ENCODE peak calls at places on chromosomes 3 and 15, in eight cellular contexts. P is dorsolateral prefrontal cortex, I is neural progenitor cell, Z is HepG2, R is gastrocnemius medialis, L is uterus, N is lower lobe of right lung, V is right atrium auricular region. Y is an unnamed sample.

GRCh38 chr15:23420806-23421575 is 26.1 kb downstream of the GOLGA6L2 start:
- DNase-seq in Z (no peak), V (no peak), L (no peak), P (no peak), I (no peak), R (no peak), N (no peak), Y (no peak)

GRCh38 chr3:65268411-65268810 is 580.6 kb upstream of the ADAMTS9 start:
- DNase-seq in Z (no peak), L (no peak), V (no peak), P (no peak), I (no peak), R (no peak), N (no peak), Y (no peak)

GRCh38 chr15:46879067-46879770 is 838.1 kb upstream of the SEMA6D start:
- DNase-seq in Z (no peak), L (no peak), N (no peak), I (no peak), R (no peak), P (no peak), V (no peak), Y (no peak)

GRCh38 chr3:57803647-57804081 is 47.6 kb downstream of the SLMAP start:
- DNase-seq in N (no peak), P (no peak), R (no peak), V (no peak), L (peak), I (peak), Z (no peak), Y (no peak)

GRCh38 chr3:5035692-5036535 is 56.7 kb downstream of the BHLHE40 start:
- DNase-seq in I (no peak), Z (no peak), R (no peak), N (no peak), L (no peak), V (no peak), P (no peak), Y (no peak)

GRCh38 chr15:82999905-83000671 is 11.4 kb downstream of the C15orf40 start:
- DNase-seq in N (no peak), P (no peak), V (no peak), Z (peak), L (no peak), I (peak), R (no peak), Y (no peak)

GRCh38 chr3:171328419-171329082 is 131.7 kb downstream of the TNIK start:
- DNase-seq in P (no peak), I (peak), L (no peak), R (no peak), Z (peak), N (peak), V (peak), Y (no peak)

GRCh38 chr15:34693053-34693744 is 61.6 kb downstream of the GJD2 start:
- DNase-seq in P (no peak), R (no peak), V (no peak), Z (no peak), I (no peak), L (no peak), N (no peak), Y (no peak)

GRCh38 chr3:61663728-61664492 is 102.5 kb downstream of the PTPRG start:
- DNase-seq in R (no peak), L (no peak), V (no peak), Z (no peak), P (no peak), N (no peak), I (peak), Y (no peak)

GRCh38 chr3:18301781-18302180 is 123.4 kb downstream of the SATB1 start:
- DNase-seq in Z (no peak), P (no peak), I (no peak), L (no peak), R (no peak), N (no peak), V (no peak), Y (no peak)

GRCh38 chr3:170808041-170808440 is 62.0 kb downstream of the RPL22L1 start:
- DNase-seq in L (no peak), R (no peak), P (no peak), V (no peak), I (no peak), N (no peak), Z (no peak), Y (no peak)

GRCh38 chr3:179076243-179077027 is 4.8 kb upstream of the ZMAT3 start:
- DNase-seq in V (no peak), P (no peak), Z (no peak), R (no peak), L (no peak), N (no peak), I (no peak), Y (no peak)

GRCh38 chr3:28252016-28252415 is 10.6 kb downstream of the CMC1 start:
- DNase-seq in L (no peak), V (no peak), P (no peak), R (no peak), Z (no peak), I (no peak), N (no peak), Y (no peak)

GRCh38 chr3:2856062-2856792 is 253.9 kb downstream of the IL5RA start:
- DNase-seq in I (peak), L (no peak), Z (no peak), P (no peak), N (no peak), R (no peak), V (no peak), Y (no peak)

GRCh38 chr3:9866639-9867038 is 13.4 kb downstream of the CIDEC start:
- DNase-seq in R (peak), I (no peak), Z (no peak), V (no peak), L (peak), P (no peak), N (peak), Y (peak)

GRCh38 chr3:4351164-4351855 is 48.1 kb downstream of the SETMAR start:
- DNase-seq in V (no peak), L (no peak), R (no peak), I (no peak), P (no peak), Z (no peak), N (no peak), Y (no peak)

GRCh38 chr3:172034786-172035685 is 4.3 kb upstream of the FNDC3B start:
- DNase-seq in R (no peak), I (peak), L (no peak), P (no peak), N (no peak), Z (no peak), V (no peak), Y (no peak)

GRCh38 chr15:23954931-23955330 is 267.8 kb upstream of the NDN start:
- DNase-seq in P (no peak), N (no peak), V (no peak), Z (no peak), R (no peak), I (no peak), L (no peak), Y (no peak)

GRCh38 chr3:61894988-61895935 is 333.9 kb downstream of the PTPRG start:
- DNase-seq in I (no peak), R (peak), Z (peak), N (no peak), V (peak), P (no peak), L (peak), Y (peak)

GRCh38 chr3:182738583-182739514 is 54.5 kb upstream of the ATP11B start:
- DNase-seq in N (no peak), R (no peak), I (no peak), Z (no peak), L (no peak), P (no peak), V (peak), Y (no peak)

GRCh38 chr3:24278526-24278925 is 216.1 kb downstream of the THRB start:
- DNase-seq in L (no peak), V (no peak), R (no peak), Z (no peak), P (no peak), N (no peak), I (no peak), Y (no peak)

GRCh38 chr15:41698779-41699178 is 38.6 kb downstream of the MGA start:
- DNase-seq in R (no peak), P (no peak), I (no peak), L (no peak), Z (no peak), N (no peak), V (no peak), Y (no peak)

GRCh38 chr15:57253082-57253481 is 123.2 kb upstream of the CGNL1 start:
- DNase-seq in P (no peak), L (no peak), V (no peak), I (no peak), R (no peak), N (no peak), Z (no peak), Y (no peak)

GRCh38 chr15:34993877-34994276 is 5.8 kb upstream of the ZNF770 start:
- DNase-seq in P (no peak), V (no peak), Z (no peak), L (no peak), I (no peak), R (no peak), N (no peak), Y (no peak)

GRCh38 chr15:55791576-55792400 is 48.8 kb upstream of the PRTG start:
- DNase-seq in P (no peak), N (peak), L (no peak), I (no peak), Z (no peak), R (no peak), V (no peak), Y (no peak)

GRCh38 chr3:156407617-156408225 is 147.2 kb downstream of the SSR3 start:
- DNase-seq in P (no peak), L (no peak), R (no peak), V (no peak), Z (no peak), I (no peak), N (no peak), Y (no peak)

GRCh38 chr3:28859897-28860296 is 421.0 kb upstream of the RBMS3 start:
- DNase-seq in V (no peak), N (no peak), L (no peak), P (no peak), Z (no peak), R (no peak), I (no peak), Y (no peak)

GRCh38 chr3:57852896-57853295 is 96.8 kb downstream of the SLMAP start:
- DNase-seq in R (no peak), P (no peak), Z (peak), N (no peak), L (no peak), V (no peak), I (no peak), Y (no peak)

GRCh38 chr3:73999501-73999900 is 374.8 kb upstream of the PDZRN3 start:
- DNase-seq in N (no peak), R (no peak), I (no peak), V (no peak), P (no peak), L (no peak), Z (no peak), Y (no peak)

GRCh38 chr15:87871130-87871737 is 385.3 kb downstream of the NTRK3 start:
- DNase-seq in R (no peak), Z (no peak), N (no peak), V (no peak), P (no peak), L (no peak), I (no peak), Y (no peak)

GRCh38 chr3:62164746-62165145 is 208.6 kb downstream of the FEZF2 start:
- DNase-seq in V (no peak), Z (no peak), L (no peak), I (no peak), R (no peak), N (no peak), P (no peak), Y (no peak)

GRCh38 chr15:71591057-71591456 is 219.3 kb upstream of the NR2E3 start:
- DNase-seq in L (no peak), V (no peak), N (no peak), P (no peak), Z (no peak), R (no peak), I (no peak), Y (no peak)

GRCh38 chr3:98013428-98014349 is 21.4 kb downstream of the GABRR3 start:
- DNase-seq in P (no peak), L (no peak), N (no peak), V (no peak), I (no peak), Z (no peak), R (no peak), Y (no peak)

GRCh38 chr15:74958908-74959642 is 2.5 kb upstream of the RPP25 start:
- DNase-seq in Z (no peak), N (no peak), R (no peak), L (no peak), P (no peak), V (no peak), I (peak), Y (no peak)

GRCh38 chr3:149648525-149648924 is 9.3 kb downstream of the WWTR1 start:
- DNase-seq in N (no peak), L (no peak), P (no peak), R (no peak), I (no peak), Z (no peak), V (no peak), Y (no peak)

GRCh38 chr3:138888569-138888968 is 53.8 kb upstream of the PIK3CB start:
- DNase-seq in Z (no peak), I (no peak), V (no peak), P (no peak), L (no peak), R (no peak), N (no peak), Y (no peak)

GRCh38 chr15:29570121-29570930 is 251.9 kb downstream of the TJP1 start:
- DNase-seq in I (peak), P (peak), N (no peak), L (no peak), Z (no peak), R (no peak), V (no peak), Y (no peak)

GRCh38 chr3:71304684-71305083 is 278.8 kb downstream of the FOXP1 start:
- DNase-seq in R (no peak), L (peak), I (no peak), V (no peak), N (no peak), Z (peak), P (no peak), Y (no peak)
- TF ChIP-seq CTCF in R (no peak), L (peak), I (peak), V (peak), N (no peak), Z (peak), P (peak), Y (no peak)

GRCh38 chr3:113173102-113173501 is 38.3 kb upstream of the BOC start:
- DNase-seq in R (no peak), P (no peak), V (no peak), I (no peak), L (no peak), N (no peak), Z (no peak), Y (no peak)
- TF ChIP-seq CTCF in R (no peak), P (no peak), V (no peak), I (no peak), L (no peak), N (no peak), Z (no peak), Y (no peak)

GRCh38 chr3:31533169-31533870 is 595 bp downstream of the STT3B start:
- DNase-seq in Z (peak), N (peak), P (peak), L (peak), V (no peak), R (peak), I (peak), Y (no peak)
- TF ChIP-seq CTCF in Z (peak), N (no peak), P (no peak), L (no peak), V (no peak), R (no peak), I (peak), Y (no peak)

DNA sequence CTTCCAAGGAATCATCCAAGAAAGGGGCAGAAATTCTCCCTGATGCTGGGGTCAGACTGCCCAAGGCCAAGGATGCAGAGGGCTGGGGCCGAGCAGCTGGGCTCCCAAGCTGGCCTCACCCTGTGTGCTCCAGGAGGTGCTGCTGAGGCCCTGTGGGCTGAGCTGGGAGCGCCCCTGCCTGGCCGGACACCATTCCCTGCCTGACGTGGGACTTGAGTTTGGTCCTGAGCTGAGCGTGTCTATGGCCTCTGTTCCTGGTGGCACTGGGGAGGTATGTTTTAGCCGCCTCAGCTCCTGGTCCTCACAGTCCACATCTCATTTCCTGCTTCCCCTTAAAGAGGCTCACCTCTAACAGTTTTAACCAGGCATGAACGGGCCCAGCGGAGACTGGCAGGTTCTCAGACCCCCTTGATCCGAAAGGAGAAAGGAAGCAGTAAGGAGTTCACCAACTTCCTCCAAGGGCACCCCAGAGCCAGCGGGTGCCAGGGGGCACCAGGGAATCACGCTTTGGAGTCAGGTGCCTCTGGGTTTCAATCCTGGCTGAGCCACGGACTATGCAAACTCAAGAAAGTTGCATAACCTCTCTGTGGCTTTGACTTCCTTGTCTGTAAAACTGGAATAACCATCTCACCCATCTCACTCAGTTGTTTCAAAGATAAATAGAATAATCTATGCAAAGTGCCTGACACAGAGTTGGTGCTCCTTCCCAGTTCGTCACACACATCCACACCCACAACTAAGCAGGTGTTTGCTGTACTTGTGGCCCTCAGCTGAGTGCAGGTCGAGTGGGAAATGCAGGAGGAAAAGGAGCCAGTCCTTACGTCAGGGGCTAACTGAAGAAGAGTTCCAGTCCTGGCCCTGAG is 48.6 kb downstream of the SLC12A8 start:
- DNase-seq in R (no peak), P (no peak), L (no peak), N (peak), Z (peak), I (peak), V (no peak), Y (no peak)
- TF ChIP-seq CTCF in R (no peak), P (no peak), L (no peak), N (peak), Z (peak), I (peak), V (no peak), Y (no peak)

DNA sequence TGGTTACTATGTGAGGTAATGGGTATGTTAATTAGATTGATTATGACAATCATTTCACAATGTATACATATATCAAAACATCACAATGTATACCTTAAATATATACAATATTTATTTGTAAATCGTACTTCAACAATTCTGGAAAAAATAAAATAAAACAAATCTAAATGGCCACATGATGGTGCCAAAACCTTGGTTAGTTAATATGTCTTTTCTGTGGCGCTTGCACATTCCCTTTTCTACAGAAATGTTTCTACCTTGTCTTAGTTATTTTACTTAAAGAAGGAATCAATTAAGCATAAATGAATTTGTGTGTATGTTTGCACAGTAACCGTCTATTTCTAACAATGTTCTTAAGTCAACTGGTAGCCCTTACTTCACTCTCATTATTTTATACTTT is 53.4 kb downstream of the OXSM start:
- DNase-seq in N (no peak), I (no peak), V (no peak), R (no peak), L (no peak), Z (no peak), P (no peak), Y (no peak)
- TF ChIP-seq CTCF in N (no peak), I (peak), V (no peak), R (no peak), L (peak), Z (no peak), P (peak), Y (no peak)

GRCh38 chr3:1611824-1612223 is 486.8 kb upstream of the CNTN4 start:
- DNase-seq in N (no peak), R (no peak), P (no peak), V (no peak), Z (no peak), L (no peak), I (no peak), Y (no peak)
- TF ChIP-seq CTCF in N (no peak), R (no peak), P (no peak), V (no peak), Z (no peak), L (no peak), I (peak), Y (no peak)

GRCh38 chr3:126692858-126693257 is 11.2 kb upstream of the CHCHD6 start:
- DNase-seq in V (no peak), P (no peak), I (no peak), N (no peak), Z (no peak), R (no peak), L (no peak), Y (no peak)
- TF ChIP-seq CTCF in V (no peak), P (no peak), I (peak), N (no peak), Z (no peak), R (no peak), L (no peak), Y (no peak)

GRCh38 chr3:39469258-39469657 is 1.8 kb downstream of the MOBP start:
- DNase-seq in I (no peak), P (no peak), V (no peak), L (no peak), N (no peak), R (no peak), Z (no peak), Y (no peak)

GRCh38 chr3:39467394-39468107 is at the start of gene MOBP:
- DNase-seq in Z (no peak), N (no peak), P (no peak), I (peak), L (no peak), V (no peak), R (no peak), Y (no peak)

GRCh38 chr3:39466988-39467387 is 492 bp upstream of the MOBP start:
- DNase-seq in L (no peak), P (no peak), N (no peak), R (no peak), V (no peak), I (no peak), Z (no peak), Y (no peak)

GRCh38 chr3:39469945-39470344 is 2.5 kb downstream of the MOBP start:
- DNase-seq in R (no peak), N (no peak), V (no peak), I (no peak), Z (no peak), L (no peak), P (no peak), Y (no peak)

DNA sequence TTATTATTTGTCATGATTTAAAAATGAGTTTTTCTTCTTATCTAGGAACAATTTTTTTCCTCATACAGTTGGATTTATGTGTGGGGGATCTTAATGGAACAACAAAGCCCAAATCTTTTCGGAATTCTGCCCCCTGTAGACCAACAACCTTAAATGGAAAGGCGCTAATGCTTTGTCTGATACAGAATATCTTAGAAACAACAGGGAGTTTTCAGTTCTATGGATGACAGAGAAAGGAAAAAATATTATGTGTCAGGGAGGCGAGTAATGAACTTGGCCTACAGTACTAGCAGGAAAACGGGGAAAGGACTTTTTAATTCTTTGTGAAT is 592 bp downstream of the MOBP start:
- DNase-seq in I (no peak), Z (no peak), R (no peak), P (no peak), V (no peak), N (no peak), L (no peak), Y (no peak)
- TF ChIP-seq CTCF in I (peak), Z (no peak), R (no peak), P (peak), V (no peak), N (no peak), L (no peak), Y (no peak)

GRCh38 chr3:84960994-84961393 is 2.2 kb downstream of the CADM2 start:
- DNase-seq in I (peak), R (no peak), N (no peak), P (no peak), L (no peak), Z (no peak), V (no peak), Y (no peak)

GRCh38 chr3:84959470-84960380 is 936 bp downstream of the CADM2 start:
- DNase-seq in N (no peak), Z (no peak), R (no peak), P (no peak), I (peak), L (no peak), V (no peak), Y (no peak)

GRCh38 chr3:84961492-84962255 is 2.9 kb downstream of the CADM2 start:
- DNase-seq in I (peak), N (no peak), R (no peak), Z (no peak), P (no peak), V (no peak), L (no peak), Y (no peak)

GRCh38 chr3:84960581-84960980 is 1.8 kb downstream of the CADM2 start:
- DNase-seq in R (no peak), L (no peak), P (no peak), N (no peak), I (peak), Z (no peak), V (no peak), Y (no peak)

GRCh38 chr3:84958495-84959469 is at the start of gene CADM2:
- DNase-seq in L (peak), Z (peak), I (peak), N (peak), R (peak), P (peak), V (peak), Y (peak)
- TF ChIP-seq CTCF in L (peak), Z (peak), I (peak), N (no peak), R (no peak), P (peak), V (peak), Y (no peak)